ENCODE peak calls at places on chromosomes 3 and 15, in eight cellular contexts. L is heart left ventricle, Z is sigmoid colon, V is transverse colon, U is breast epithelium, N is esophagus squamous epithelium, Q is K562, R is adrenal gland. F is an unnamed sample.

GRCh38 chr3:77161098-77161497 is 121.2 kb downstream of the ROBO2 start:
- DNase-seq in L (no peak), Z (no peak), V (no peak), U (no peak), N (no peak), Q (no peak), R (no peak), F (no peak)

GRCh38 chr3:28215407-28215806 is 26.0 kb upstream of the CMC1 start:
- DNase-seq in L (no peak), Z (no peak), V (no peak), U (no peak), N (no peak), Q (no peak), R (no peak), F (no peak)

GRCh38 chr3:13892304-13892703 is 12.4 kb upstream of the WNT7A start:
- DNase-seq in L (no peak), Z (no peak), V (no peak), U (no peak), N (no peak), Q (no peak), R (no peak), F (no peak)

GRCh38 chr3:183811638-183812037 is 13.7 kb downstream of the MAP6D1 start:
- DNase-seq in L (no peak), Z (no peak), V (no peak), U (no peak), N (no peak), Q (no peak), R (no peak), F (no peak)

GRCh38 chr3:170749765-170750477 is 120.1 kb downstream of the RPL22L1 start:
- DNase-seq in L (no peak), Z (no peak), V (no peak), U (no peak), N (no peak), Q (no peak), R (no peak), F (no peak)

GRCh38 chr3:165389064-165389463 is 192.9 kb upstream of the SLITRK3 start:
- DNase-seq in L (no peak), Z (no peak), V (no peak), U (no peak), N (no peak), Q (no peak), R (no peak), F (no peak)

GRCh38 chr3:152865675-152866074 is 30.7 kb downstream of the P2RY1 start:
- DNase-seq in L (no peak), Z (no peak), V (no peak), U (no peak), N (no peak), Q (peak; percentile 16), R (no peak), F (no peak)

GRCh38 chr3:8499181-8499611 is 2.4 kb upstream of the LMCD1 start:
- DNase-seq in L (peak; percentile 50), Z (no peak), V (no peak), U (no peak), N (no peak), Q (no peak), R (no peak), F (no peak)

GRCh38 chr3:112338021-112338726 is 5.2 kb downstream of the CD200 start:
- DNase-seq in L (no peak), Z (no peak), V (no peak), U (no peak), N (no peak), Q (no peak), R (no peak), F (no peak)
- TF ChIP-seq POLR2A in L (no peak), Z (no peak), V (no peak), U (no peak), N (no peak), Q (no peak), R (no peak), F (no peak)

GRCh38 chr15:43132830-43133428 is 457 bp upstream of the TMEM62 start:
- DNase-seq in L (no peak), Z (no peak), V (peak; percentile 41), U (no peak), N (no peak), Q (no peak), R (peak; percentile 28), F (no peak)

GRCh38 chr15:43135351-43135750 is 2.0 kb downstream of the TMEM62 start:
- DNase-seq in L (no peak), Z (no peak), V (no peak), U (no peak), N (no peak), Q (no peak), R (no peak), F (no peak)

GRCh38 chr15:43134157-43134637 is 811 bp downstream of the TMEM62 start:
- DNase-seq in L (no peak), Z (no peak), V (no peak), U (no peak), N (no peak), Q (no peak), R (no peak), F (no peak)

GRCh38 chr15:43127752-43128151 is 5.6 kb upstream of the TMEM62 start:
- DNase-seq in L (no peak), Z (no peak), V (no peak), U (no peak), N (no peak), Q (no peak), R (no peak), F (no peak)

DNA sequence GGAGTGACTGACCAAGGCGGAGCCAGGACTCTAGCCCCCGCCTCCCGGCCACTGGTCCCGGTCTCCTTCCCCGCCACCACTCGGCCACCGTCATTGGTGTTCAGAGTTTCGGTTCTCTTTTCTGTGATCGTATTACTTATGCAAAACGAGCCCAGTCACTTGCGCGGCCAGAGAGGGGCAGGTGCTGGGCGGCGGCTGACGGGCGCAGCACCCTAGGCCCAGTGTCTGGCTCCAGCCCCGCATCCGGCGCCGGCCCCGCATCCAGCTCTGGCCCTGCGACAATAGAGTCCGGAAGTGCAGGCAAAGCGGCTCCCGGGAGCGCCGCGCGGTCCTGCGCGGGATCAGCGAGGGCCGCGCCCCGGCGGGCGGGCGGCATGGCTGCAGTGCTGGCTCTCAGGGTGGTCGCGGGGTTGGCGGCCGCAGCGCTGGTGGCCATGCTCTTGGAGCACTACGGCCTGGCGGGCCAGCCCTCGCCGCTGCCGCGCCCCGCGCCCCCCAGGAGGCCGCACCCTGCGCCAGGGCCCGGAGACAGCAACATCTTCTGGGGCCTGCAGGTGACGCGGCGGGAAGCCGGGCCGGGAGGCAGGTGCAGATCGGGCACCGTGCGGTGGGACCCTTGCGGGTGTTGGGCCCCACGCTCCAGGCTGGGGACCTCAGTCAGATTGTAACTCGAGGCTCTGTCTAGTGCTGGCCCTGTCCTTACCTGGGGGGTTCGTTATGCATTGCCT is at the start of gene TMEM62:
- DNase-seq in L (peak; percentile 87), Z (peak; percentile 91), V (peak; percentile 92), U (peak; percentile 87), N (peak; percentile 33), Q (peak; percentile 86), R (peak; percentile 89), F (peak; percentile 83)
- TF ChIP-seq CTCF in L (no peak), Z (no peak), V (peak; percentile 26), U (no peak), N (no peak), Q (no peak), R (no peak), F (no peak)

GRCh38 chr15:41799488-41799805 is 25.2 kb downstream of the MAPKBP1 start:
- DNase-seq in L (no peak), Z (no peak), V (no peak), U (no peak), N (no peak), Q (no peak), R (no peak), F (no peak)
- H3K4me1 ChIP-seq in L (peaks cover 18% of the 10 kb centered on the region), Z (peaks cover 18% of the 10 kb centered on the region), V (peaks cover 14% of the 10 kb centered on the region), U (peaks cover 10% of the 10 kb centered on the region), N (peaks cover 62% of the 10 kb centered on the region), Q (no peaks in the 10 kb centered on the region), R (peaks cover 10% of the 10 kb centered on the region), F (peaks cover 7% of the 10 kb centered on the region)

GRCh38 chr15:88637841-88638625 is 783 bp upstream of the ISG20 start:
- DNase-seq in L (no peak), Z (no peak), V (no peak), U (no peak), N (no peak), Q (no peak), R (no peak), F (no peak)

GRCh38 chr15:88637436-88637835 is 1.4 kb upstream of the ISG20 start:
- DNase-seq in L (no peak), Z (peak; percentile 43), V (no peak), U (no peak), N (no peak), Q (no peak), R (no peak), F (no peak)

GRCh38 chr15:88635343-88635742 is 3.5 kb upstream of the ISG20 start:
- DNase-seq in L (no peak), Z (no peak), V (peak; percentile 57), U (no peak), N (no peak), Q (no peak), R (no peak), F (no peak)

GRCh38 chr15:88636039-88636438 is 2.8 kb upstream of the ISG20 start:
- DNase-seq in L (no peak), Z (no peak), V (peak; percentile 56), U (peak; percentile 73), N (no peak), Q (no peak), R (no peak), F (no peak)

DNA sequence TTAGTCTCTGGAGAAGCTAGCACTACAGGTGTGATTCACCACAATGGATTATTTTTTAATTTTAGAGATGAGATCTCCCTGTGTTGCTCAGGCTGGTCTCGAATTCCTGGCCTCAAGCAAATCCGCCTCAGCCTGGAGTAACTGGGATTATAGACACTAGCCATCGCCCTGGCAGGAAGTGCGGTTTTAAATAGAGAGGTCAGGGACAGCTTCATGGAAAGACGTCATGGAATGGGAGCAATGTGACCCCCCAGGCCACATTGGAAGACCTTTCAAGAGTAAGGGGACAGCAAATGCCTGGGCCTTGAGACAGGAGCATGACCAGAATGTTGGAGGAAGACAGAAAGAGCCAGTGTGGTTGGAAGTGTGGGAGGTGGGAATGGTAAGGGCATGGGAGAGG is 2.2 kb upstream of the ISG20 start:
- DNase-seq in L (no peak), Z (peak; percentile 57), V (no peak), U (no peak), N (no peak), Q (no peak), R (no peak), F (no peak)
- TF ChIP-seq POLR2A in L (no peak), Z (no peak), V (no peak), U (no peak), N (no peak), Q (no peak), R (no peak), F (no peak)

DNA sequence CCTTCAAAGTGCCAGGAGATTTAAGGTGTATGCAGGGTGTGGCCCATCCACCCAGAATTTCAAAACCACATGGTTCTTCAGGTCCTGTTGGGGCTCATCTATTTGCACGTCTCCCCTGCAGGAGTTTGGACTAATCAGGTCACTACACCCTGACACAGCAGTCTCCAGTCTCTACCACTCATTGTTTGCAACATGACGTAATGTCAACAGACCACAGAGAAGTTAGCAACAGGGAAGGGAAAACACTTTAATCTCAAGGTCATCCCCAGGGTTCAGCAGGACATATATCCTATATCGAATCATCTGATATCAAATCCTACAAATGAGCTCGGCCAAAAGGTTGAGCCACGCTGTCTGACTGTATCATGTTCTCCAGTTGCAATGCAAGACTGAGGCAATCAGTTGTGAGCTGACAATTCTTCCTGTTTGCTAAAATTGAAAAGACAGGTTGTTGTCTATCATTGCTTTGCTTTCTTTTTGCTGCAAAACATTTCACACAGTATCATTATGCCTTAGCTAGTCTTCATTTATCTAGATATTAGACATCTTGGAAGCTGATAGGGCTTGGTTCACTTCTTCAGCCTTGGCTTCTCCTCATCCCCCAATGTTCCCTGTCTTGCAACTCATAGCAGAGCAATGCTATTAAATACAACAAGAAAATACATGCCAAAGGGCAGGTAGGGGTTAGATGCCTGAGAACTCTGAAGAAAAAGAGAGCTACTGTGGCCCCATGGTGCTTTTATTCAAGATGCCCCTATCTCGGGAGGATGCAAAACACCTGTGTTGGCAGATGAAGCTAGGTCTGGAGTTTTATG is 13.4 kb upstream of the LEKR1 start:
- DNase-seq in L (no peak), Z (no peak), V (no peak), U (no peak), N (no peak), Q (peak; percentile 43), R (no peak), F (no peak)
- TF ChIP-seq CTCF in L (no peak), Z (no peak), V (no peak), U (no peak), N (no peak), Q (no peak), R (no peak), F (no peak)

F was measured in gastrocnemius medialis.